ENCODE peak calls at places on chromosomes 2 and 18, in four cellular contexts. One of them, this sample, is unnamed.

GRCh38 chr2:23988371-23988770 is 21.5 kb upstream of the MFSD2B start:
- DNase-seq in stimulated activated CD8-positive, alpha-beta memory T cell treated with anti-CD3 and anti-CD28 coated beads, Interleukin-15, amount 100 ng/mL, for 4 hours: no peak
- DNase-seq in activated CD8-positive, alpha-beta memory T cell treated with anti-CD3 and anti-CD28 coated beads for 24 hours: no peak
- DNase-seq in mesendoderm: no peak
- DNase-seq in this sample: no peak

GRCh38 chr2:46098606-46099005 is 198.6 kb upstream of the EPAS1 start:
- DNase-seq in stimulated activated CD8-positive, alpha-beta memory T cell treated with anti-CD3 and anti-CD28 coated beads, Interleukin-15, amount 100 ng/mL, for 4 hours: no peak
- DNase-seq in activated CD8-positive, alpha-beta memory T cell treated with anti-CD3 and anti-CD28 coated beads for 24 hours: no peak
- DNase-seq in mesendoderm: no peak
- DNase-seq in this sample: no peak

GRCh38 chr2:88729061-88729745 is 37.7 kb downstream of the RPIA start:
- DNase-seq in stimulated activated CD8-positive, alpha-beta memory T cell treated with anti-CD3 and anti-CD28 coated beads, Interleukin-15, amount 100 ng/mL, for 4 hours: no peak
- DNase-seq in activated CD8-positive, alpha-beta memory T cell treated with anti-CD3 and anti-CD28 coated beads for 24 hours: no peak
- DNase-seq in mesendoderm: no peak
- DNase-seq in this sample: no peak

GRCh38 chr2:20050712-20051517 is 513 bp downstream of the LAPTM4A start:
- DNase-seq in stimulated activated CD8-positive, alpha-beta memory T cell treated with anti-CD3 and anti-CD28 coated beads, Interleukin-15, amount 100 ng/mL, for 4 hours: no peak
- DNase-seq in activated CD8-positive, alpha-beta memory T cell treated with anti-CD3 and anti-CD28 coated beads for 24 hours: peak; percentile 62
- DNase-seq in mesendoderm: peak; percentile 89
- DNase-seq in this sample: peak; percentile 85

GRCh38 chr2:233416199-233416598 is 61.9 kb downstream of the DGKD start:
- DNase-seq in stimulated activated CD8-positive, alpha-beta memory T cell treated with anti-CD3 and anti-CD28 coated beads, Interleukin-15, amount 100 ng/mL, for 4 hours: no peak
- DNase-seq in activated CD8-positive, alpha-beta memory T cell treated with anti-CD3 and anti-CD28 coated beads for 24 hours: peak; percentile 42
- DNase-seq in mesendoderm: no peak
- DNase-seq in this sample: no peak

GRCh38 chr2:206378835-206379234 is 64.5 kb upstream of the ADAM23 start:
- DNase-seq in stimulated activated CD8-positive, alpha-beta memory T cell treated with anti-CD3 and anti-CD28 coated beads, Interleukin-15, amount 100 ng/mL, for 4 hours: no peak
- DNase-seq in activated CD8-positive, alpha-beta memory T cell treated with anti-CD3 and anti-CD28 coated beads for 24 hours: no peak
- DNase-seq in mesendoderm: no peak
- DNase-seq in this sample: no peak

GRCh38 chr2:185891403-185891802 is 152.8 kb downstream of the FSIP2 start:
- DNase-seq in stimulated activated CD8-positive, alpha-beta memory T cell treated with anti-CD3 and anti-CD28 coated beads, Interleukin-15, amount 100 ng/mL, for 4 hours: no peak
- DNase-seq in activated CD8-positive, alpha-beta memory T cell treated with anti-CD3 and anti-CD28 coated beads for 24 hours: no peak
- DNase-seq in mesendoderm: no peak
- DNase-seq in this sample: no peak

GRCh38 chr2:100257939-100258338 is 64.4 kb downstream of the LONRF2 start:
- DNase-seq in stimulated activated CD8-positive, alpha-beta memory T cell treated with anti-CD3 and anti-CD28 coated beads, Interleukin-15, amount 100 ng/mL, for 4 hours: no peak
- DNase-seq in activated CD8-positive, alpha-beta memory T cell treated with anti-CD3 and anti-CD28 coated beads for 24 hours: no peak
- DNase-seq in mesendoderm: no peak
- DNase-seq in this sample: no peak

GRCh38 chr2:127330753-127331152 is 36.8 kb upstream of the ERCC3 start:
- DNase-seq in stimulated activated CD8-positive, alpha-beta memory T cell treated with anti-CD3 and anti-CD28 coated beads, Interleukin-15, amount 100 ng/mL, for 4 hours: no peak
- DNase-seq in activated CD8-positive, alpha-beta memory T cell treated with anti-CD3 and anti-CD28 coated beads for 24 hours: no peak
- DNase-seq in mesendoderm: no peak
- DNase-seq in this sample: no peak

GRCh38 chr2:11568436-11568835 is 34.6 kb downstream of the GREB1 start:
- DNase-seq in stimulated activated CD8-positive, alpha-beta memory T cell treated with anti-CD3 and anti-CD28 coated beads, Interleukin-15, amount 100 ng/mL, for 4 hours: no peak
- DNase-seq in activated CD8-positive, alpha-beta memory T cell treated with anti-CD3 and anti-CD28 coated beads for 24 hours: no peak
- DNase-seq in mesendoderm: no peak
- DNase-seq in this sample: peak; percentile 58

GRCh38 chr18:40866013-40866644 is 1088.9 kb upstream of the PIK3C3 start:
- DNase-seq in stimulated activated CD8-positive, alpha-beta memory T cell treated with anti-CD3 and anti-CD28 coated beads, Interleukin-15, amount 100 ng/mL, for 4 hours: no peak
- DNase-seq in activated CD8-positive, alpha-beta memory T cell treated with anti-CD3 and anti-CD28 coated beads for 24 hours: no peak
- DNase-seq in mesendoderm: peak; percentile 23
- DNase-seq in this sample: no peak

GRCh38 chr18:12391487-12392136 is 14.6 kb upstream of the AFG3L2 start:
- DNase-seq in stimulated activated CD8-positive, alpha-beta memory T cell treated with anti-CD3 and anti-CD28 coated beads, Interleukin-15, amount 100 ng/mL, for 4 hours: no peak
- DNase-seq in activated CD8-positive, alpha-beta memory T cell treated with anti-CD3 and anti-CD28 coated beads for 24 hours: peak; percentile 74
- DNase-seq in mesendoderm: peak; percentile 42
- DNase-seq in this sample: peak; percentile 80

GRCh38 chr2:219902870-219903269 is 275.4 kb downstream of the SLC4A3 start:
- DNase-seq in stimulated activated CD8-positive, alpha-beta memory T cell treated with anti-CD3 and anti-CD28 coated beads, Interleukin-15, amount 100 ng/mL, for 4 hours: no peak
- DNase-seq in activated CD8-positive, alpha-beta memory T cell treated with anti-CD3 and anti-CD28 coated beads for 24 hours: no peak
- DNase-seq in mesendoderm: peak; percentile 80
- DNase-seq in this sample: peak; percentile 71

GRCh38 chr2:143513081-143513480 is 383.9 kb downstream of the ARHGAP15 start:
- DNase-seq in stimulated activated CD8-positive, alpha-beta memory T cell treated with anti-CD3 and anti-CD28 coated beads, Interleukin-15, amount 100 ng/mL, for 4 hours: no peak
- DNase-seq in activated CD8-positive, alpha-beta memory T cell treated with anti-CD3 and anti-CD28 coated beads for 24 hours: no peak
- DNase-seq in mesendoderm: peak; percentile 71
- DNase-seq in this sample: peak; percentile 80

GRCh38 chr2:112764071-112765044 is at the start of gene CKAP2L:
- DNase-seq in stimulated activated CD8-positive, alpha-beta memory T cell treated with anti-CD3 and anti-CD28 coated beads, Interleukin-15, amount 100 ng/mL, for 4 hours: peak; percentile 87
- DNase-seq in activated CD8-positive, alpha-beta memory T cell treated with anti-CD3 and anti-CD28 coated beads for 24 hours: peak; percentile 95
- DNase-seq in mesendoderm: peak; percentile 99
- DNase-seq in this sample: peak; percentile 99

GRCh38 chr2:73838889-73839539 is 10.3 kb downstream of the STAMBP start:
- DNase-seq in stimulated activated CD8-positive, alpha-beta memory T cell treated with anti-CD3 and anti-CD28 coated beads, Interleukin-15, amount 100 ng/mL, for 4 hours: no peak
- DNase-seq in activated CD8-positive, alpha-beta memory T cell treated with anti-CD3 and anti-CD28 coated beads for 24 hours: no peak
- DNase-seq in mesendoderm: no peak
- DNase-seq in this sample: no peak

GRCh38 chr18:46516555-46516954 is 140.5 kb downstream of the LOXHD1 start:
- DNase-seq in stimulated activated CD8-positive, alpha-beta memory T cell treated with anti-CD3 and anti-CD28 coated beads, Interleukin-15, amount 100 ng/mL, for 4 hours: no peak
- DNase-seq in activated CD8-positive, alpha-beta memory T cell treated with anti-CD3 and anti-CD28 coated beads for 24 hours: no peak
- DNase-seq in mesendoderm: no peak
- DNase-seq in this sample: no peak

GRCh38 chr2:144989580-144990270 is 469.8 kb upstream of the ZEB2 start:
- DNase-seq in stimulated activated CD8-positive, alpha-beta memory T cell treated with anti-CD3 and anti-CD28 coated beads, Interleukin-15, amount 100 ng/mL, for 4 hours: no peak
- DNase-seq in activated CD8-positive, alpha-beta memory T cell treated with anti-CD3 and anti-CD28 coated beads for 24 hours: no peak
- DNase-seq in mesendoderm: no peak
- DNase-seq in this sample: no peak

GRCh38 chr18:5662586-5663090 is 118.8 kb upstream of the EPB41L3 start:
- DNase-seq in stimulated activated CD8-positive, alpha-beta memory T cell treated with anti-CD3 and anti-CD28 coated beads, Interleukin-15, amount 100 ng/mL, for 4 hours: no peak
- DNase-seq in activated CD8-positive, alpha-beta memory T cell treated with anti-CD3 and anti-CD28 coated beads for 24 hours: no peak
- DNase-seq in mesendoderm: no peak
- DNase-seq in this sample: no peak

GRCh38 chr2:217641987-217642386 is 360.8 kb downstream of the TNS1 start:
- DNase-seq in stimulated activated CD8-positive, alpha-beta memory T cell treated with anti-CD3 and anti-CD28 coated beads, Interleukin-15, amount 100 ng/mL, for 4 hours: no peak
- DNase-seq in activated CD8-positive, alpha-beta memory T cell treated with anti-CD3 and anti-CD28 coated beads for 24 hours: no peak
- DNase-seq in mesendoderm: no peak
- DNase-seq in this sample: no peak

GRCh38 chr2:23495661-23496114 is 110.7 kb downstream of the KLHL29 start:
- DNase-seq in stimulated activated CD8-positive, alpha-beta memory T cell treated with anti-CD3 and anti-CD28 coated beads, Interleukin-15, amount 100 ng/mL, for 4 hours: no peak
- DNase-seq in activated CD8-positive, alpha-beta memory T cell treated with anti-CD3 and anti-CD28 coated beads for 24 hours: no peak
- DNase-seq in mesendoderm: no peak
- DNase-seq in this sample: no peak

GRCh38 chr2:165639504-165639903 is 154.5 kb downstream of the GALNT3 start:
- DNase-seq in stimulated activated CD8-positive, alpha-beta memory T cell treated with anti-CD3 and anti-CD28 coated beads, Interleukin-15, amount 100 ng/mL, for 4 hours: no peak
- DNase-seq in activated CD8-positive, alpha-beta memory T cell treated with anti-CD3 and anti-CD28 coated beads for 24 hours: no peak
- DNase-seq in mesendoderm: no peak
- DNase-seq in this sample: no peak

GRCh38 chr2:55165567-55165966 is 66.5 kb downstream of the CLHC1 start:
- DNase-seq in stimulated activated CD8-positive, alpha-beta memory T cell treated with anti-CD3 and anti-CD28 coated beads, Interleukin-15, amount 100 ng/mL, for 4 hours: no peak
- DNase-seq in activated CD8-positive, alpha-beta memory T cell treated with anti-CD3 and anti-CD28 coated beads for 24 hours: no peak
- DNase-seq in mesendoderm: no peak
- DNase-seq in this sample: no peak

GRCh38 chr2:15984367-15985255 is 44.3 kb downstream of the MYCN start:
- DNase-seq in stimulated activated CD8-positive, alpha-beta memory T cell treated with anti-CD3 and anti-CD28 coated beads, Interleukin-15, amount 100 ng/mL, for 4 hours: no peak
- DNase-seq in activated CD8-positive, alpha-beta memory T cell treated with anti-CD3 and anti-CD28 coated beads for 24 hours: no peak
- DNase-seq in mesendoderm: peak; percentile 52
- DNase-seq in this sample: peak; percentile 91

GRCh38 chr18:22471546-22472131 is 53.9 kb upstream of the CTAGE1 start:
- DNase-seq in stimulated activated CD8-positive, alpha-beta memory T cell treated with anti-CD3 and anti-CD28 coated beads, Interleukin-15, amount 100 ng/mL, for 4 hours: no peak
- DNase-seq in activated CD8-positive, alpha-beta memory T cell treated with anti-CD3 and anti-CD28 coated beads for 24 hours: no peak
- DNase-seq in mesendoderm: no peak
- DNase-seq in this sample: peak; percentile 38